ENCODE peak calls at places on chromosomes 13 and 19, in five cellular contexts. K is breast epithelium, L is tibial nerve, Q is lower leg skin, O is body of pancreas. A is an unnamed sample.

GRCh38 chr19:23273594-23274412 is 23.6 kb upstream of the ZNF724 start:
- DNase-seq in K (peak; percentile 94), L (peak; percentile 88), Q (peak; percentile 99), O (peak; percentile 93), A (peak; percentile 84)

GRCh38 chr19:57559008-57559403 is 657 bp downstream of the ZNF550 start:
- DNase-seq in K (no peak), L (no peak), Q (no peak), O (peak; percentile 13), A (peak; percentile 59)

GRCh38 chr13:86445584-86446140 is 646.4 kb upstream of the SLITRK6 start:
- DNase-seq in K (no peak), L (no peak), Q (no peak), O (no peak), A (no peak)

GRCh38 chr13:71866173-71867091 is 572 bp downstream of the DACH1 start:
- DNase-seq in K (peak; percentile 51), L (no peak), Q (peak; percentile 81), O (peak; percentile 44), A (peak; percentile 49)

GRCh38 chr13:100175803-100176182 is 86.9 kb downstream of the PCCA start:
- DNase-seq in K (no peak), L (no peak), Q (no peak), O (no peak), A (no peak)

GRCh38 chr13:73275163-73275562 is 216.4 kb downstream of the KLF5 start:
- DNase-seq in K (no peak), L (no peak), Q (no peak), O (no peak), A (no peak)

GRCh38 chr13:94128430-94128829 is 351.1 kb downstream of the DCT start:
- DNase-seq in K (no peak), L (peak; percentile 13), Q (no peak), O (peak; percentile 13), A (no peak)

GRCh38 chr19:30696514-30696913 is 324.3 kb downstream of the ZNF536 start:
- DNase-seq in K (no peak), L (no peak), Q (peak; percentile 45), O (peak; percentile 67), A (peak; percentile 21)

GRCh38 chr13:59677966-59678814 is 485.5 kb downstream of the DIAPH3 start:
- DNase-seq in K (no peak), L (no peak), Q (no peak), O (peak; percentile 20), A (peak; percentile 60)

GRCh38 chr19:57280913-57281425 is 684 bp downstream of the ZNF460 start:
- DNase-seq in K (no peak), L (no peak), Q (no peak), O (no peak), A (peak; percentile 68)

GRCh38 chr13:111115841-111116500 is 861 bp downstream of the ARHGEF7 start:
- DNase-seq in K (no peak), L (peak; percentile 59), Q (peak; percentile 93), O (peak; percentile 29), A (no peak)

GRCh38 chr13:30696278-30697176 is 38.8 kb upstream of the ALOX5AP start:
- DNase-seq in K (no peak), L (no peak), Q (no peak), O (no peak), A (no peak)

GRCh38 chr13:75507027-75508001 is 25.3 kb upstream of the TBC1D4 start:
- DNase-seq in K (no peak), L (no peak), Q (no peak), O (no peak), A (no peak)

GRCh38 chr19:58563034-58563573 is 4.7 kb upstream of the UBE2M start:
- DNase-seq in K (no peak), L (no peak), Q (peak; percentile 85), O (peak; percentile 59), A (no peak)

GRCh38 chr19:1276620-1277007 is 1.3 kb downstream of the FAM174C start:
- DNase-seq in K (no peak), L (no peak), Q (no peak), O (no peak), A (no peak)

GRCh38 chr19:1274852-1275259 is 474 bp upstream of the FAM174C start:
- DNase-seq in K (no peak), L (no peak), Q (no peak), O (no peak), A (no peak)

GRCh38 chr19:1275976-1276619 is 768 bp downstream of the FAM174C start:
- DNase-seq in K (no peak), L (peak; percentile 38), Q (peak; percentile 94), O (peak; percentile 53), A (no peak)

GRCh38 chr19:1274081-1274851 is 1.1 kb upstream of the FAM174C start:
- DNase-seq in K (no peak), L (no peak), Q (no peak), O (peak; percentile 47), A (no peak)

GRCh38 chr19:1275260-1275975 is at the start of gene FAM174C:
- DNase-seq in K (peak; percentile 98), L (peak; percentile 95), Q (peak; percentile 99), O (peak; percentile 95), A (peak; percentile 98)
- TF ChIP-seq POLR2A in K (peak; percentile 44), L (peak; percentile 88), Q (no peak), O (peak; percentile 69), A (peak; percentile 93)

DNA sequence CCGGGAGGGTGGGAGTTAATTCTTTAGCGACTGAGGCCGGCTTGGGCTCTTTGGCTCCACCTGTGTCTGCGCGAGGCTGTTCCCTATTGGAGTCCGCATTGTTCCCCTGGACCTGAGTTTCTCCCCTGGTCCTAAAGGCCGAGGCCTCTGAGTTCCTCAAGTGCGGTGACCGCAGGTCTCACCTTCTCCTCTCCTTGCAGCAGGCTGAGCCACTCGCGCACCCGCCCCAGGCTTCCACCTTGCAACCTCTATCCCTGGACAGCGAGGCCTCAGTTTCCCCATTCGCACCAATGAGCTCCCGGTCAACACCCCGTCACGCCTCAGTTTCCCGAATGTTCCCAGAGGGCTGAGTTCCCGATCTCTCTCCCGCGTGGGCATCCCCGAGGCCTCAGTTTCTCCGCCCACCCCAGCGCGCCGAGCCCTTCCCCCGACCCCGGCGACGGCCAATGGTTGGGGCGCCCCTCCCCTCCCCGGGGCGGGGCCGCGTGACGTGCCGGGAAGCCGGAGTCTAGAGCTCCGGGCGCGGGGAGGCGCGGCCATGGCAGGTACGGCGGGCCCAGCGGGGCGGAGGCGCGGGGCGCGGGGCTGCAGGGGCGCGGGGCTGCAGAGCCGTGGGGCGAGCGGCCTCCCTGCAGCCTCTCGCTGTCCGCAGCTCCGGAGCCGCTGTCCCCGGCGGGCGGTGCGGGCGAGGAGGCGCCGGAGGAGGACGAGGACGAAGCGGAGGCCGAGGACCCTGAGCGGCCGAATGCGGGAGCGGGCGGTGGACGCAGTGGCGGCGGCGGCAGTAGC is at the start of gene MPND:
- DNase-seq in K (peak; percentile 88), L (peak; percentile 90), Q (peak; percentile 98), O (peak; percentile 90), A (peak; percentile 90)
- TF ChIP-seq POLR2A in K (no peak), L (peak; percentile 49), Q (no peak), O (peak; percentile 33), A (peak; percentile 70)

DNA sequence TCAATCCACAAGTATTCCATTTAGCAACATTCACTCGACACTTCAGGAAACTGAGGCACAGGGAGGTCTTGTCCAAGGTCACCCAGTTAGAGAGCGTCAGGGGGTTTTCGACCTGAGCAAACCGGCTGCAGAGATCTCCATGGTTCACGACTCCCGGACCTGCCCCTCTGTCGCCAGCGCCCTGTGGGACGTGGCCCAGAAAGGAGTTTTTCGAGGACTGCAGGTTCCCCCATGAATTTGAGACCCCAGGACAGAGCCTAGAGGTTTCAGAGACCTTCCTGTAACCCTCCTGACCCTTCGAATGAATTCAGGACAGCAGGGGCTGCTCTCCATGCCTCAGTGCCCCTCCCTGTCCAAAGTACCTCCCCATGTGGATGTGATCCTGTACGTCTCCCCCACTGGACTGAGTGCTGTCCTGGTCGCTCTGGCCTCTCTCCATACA is 22.6 kb upstream of the SEMA6B start:
- DNase-seq in K (no peak), L (no peak), Q (no peak), O (no peak), A (no peak)
- TF ChIP-seq POLR2A in K (no peak), L (no peak), Q (no peak), O (no peak), A (no peak)

GRCh38 chr13:102800145-102801041 is 1.5 kb downstream of the BIVM start:
- DNase-seq in K (peak; percentile 63), L (peak; percentile 61), Q (peak; percentile 95), O (peak; percentile 81), A (peak; percentile 87)
- TF ChIP-seq POLR2A in K (no peak), L (no peak), Q (no peak), O (no peak), A (peak; percentile 64)

GRCh38 chr19:36142046-36142445 is 2.2 kb downstream of the CAPNS1 start:
- DNase-seq in K (no peak), L (no peak), Q (no peak), O (no peak), A (no peak)

GRCh38 chr19:36140289-36141038 is 598 bp downstream of the CAPNS1 start:
- DNase-seq in K (no peak), L (no peak), Q (peak; percentile 88), O (peak; percentile 47), A (peak; percentile 76)

GRCh38 chr19:36139120-36139472 is 770 bp upstream of the CAPNS1 start:
- DNase-seq in K (no peak), L (no peak), Q (no peak), O (no peak), A (no peak)

GRCh38 chr19:36141039-36141914 is 1.4 kb downstream of the CAPNS1 start:
- DNase-seq in K (peak; percentile 89), L (peak; percentile 73), Q (peak; percentile 98), O (peak; percentile 86), A (peak; percentile 91)

GRCh38 chr19:36139473-36140288 is at the start of gene CAPNS1:
- DNase-seq in K (peak; percentile 96), L (peak; percentile 92), Q (peak; percentile 99), O (peak; percentile 99), A (peak; percentile 98)
- TF ChIP-seq POLR2A in K (peak; percentile 91), L (peak; percentile 95), Q (no peak), O (peak; percentile 94), A (peak; percentile 68)

DNA sequence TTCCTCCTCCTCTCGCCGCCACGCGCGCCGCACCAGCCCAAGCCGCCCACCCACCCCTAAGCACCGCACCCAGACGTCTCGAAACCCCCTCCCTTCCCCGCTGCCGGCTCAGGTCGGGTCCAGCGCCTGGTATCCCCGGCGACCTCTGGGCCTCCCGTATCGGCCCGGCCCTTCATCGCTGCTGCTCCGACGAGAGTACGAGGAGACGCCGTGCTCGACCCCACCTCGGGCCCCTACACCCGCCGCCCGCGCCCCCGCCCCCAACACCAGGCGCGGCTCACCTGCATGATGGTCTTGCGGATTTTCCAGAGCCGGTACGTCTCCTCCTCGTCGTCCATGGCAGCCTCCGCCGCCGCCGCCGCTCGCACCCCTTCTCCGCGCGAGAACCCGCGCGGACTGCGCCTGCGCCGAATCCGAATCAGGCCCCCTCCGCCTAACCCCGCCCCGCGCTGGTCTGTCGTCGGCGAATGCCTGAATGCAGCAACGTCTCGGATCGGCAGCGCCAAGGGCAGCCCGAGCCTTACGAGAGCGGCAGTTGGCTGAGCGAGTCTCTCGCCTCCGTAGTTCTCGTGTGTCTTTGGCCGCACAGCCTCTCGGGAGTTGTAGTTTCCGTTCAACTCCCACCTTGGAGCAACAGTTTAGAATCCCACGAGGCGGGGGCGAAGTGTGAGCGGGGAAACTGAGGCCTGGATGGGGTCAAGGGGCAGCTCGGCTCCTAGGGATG is at the start of gene POLR2E:
- DNase-seq in K (peak; percentile 99), L (peak; percentile 96), Q (peak; percentile 100), O (peak; percentile 100), A (peak; percentile 99)
- TF ChIP-seq POLR2A in K (peak; percentile 86), L (peak; percentile 89), Q (no peak), O (no peak), A (peak; percentile 78)